ENCODE peak calls at places on chromosomes 6 and 20, in four cellular contexts. F is stimulated activated CD4-positive, alpha-beta T cell treated with anti-CD3 and anti-CD28 coated beads, Interleukin-4, amount 100 ng/mL, for 24 hours; H is fibroblast of pulmonary artery; R is A172. U is an unnamed sample.

GRCh38 chr6:46305833-46306232 is 135.1 kb upstream of the ENPP5 start:
- DNase-seq in H (no peak), F (no peak), R (no peak), U (no peak)

GRCh38 chr6:119196732-119197131 is 118.3 kb upstream of the FAM184A start:
- DNase-seq in H (no peak), R (no peak), F (no peak), U (no peak)

GRCh38 chr6:404685-405423 is 13.3 kb downstream of the IRF4 start:
- DNase-seq in R (no peak), H (no peak), F (no peak), U (no peak)

GRCh38 chr6:163579880-163580295 is 165.4 kb downstream of the QKI start:
- DNase-seq in F (no peak), H (no peak), R (peak), U (no peak)

GRCh38 chr6:14046476-14047068 is 71.0 kb upstream of the CD83 start:
- DNase-seq in F (peak), R (peak), H (peak), U (peak)

GRCh38 chr6:19325335-19325789 is 511.8 kb upstream of the ID4 start:
- DNase-seq in R (no peak), F (no peak), H (no peak), U (no peak)

GRCh38 chr6:139850512-139850911 is 476.1 kb upstream of the CITED2 start:
- DNase-seq in R (no peak), F (no peak), H (no peak), U (no peak)

GRCh38 chr6:15350386-15351083 is 104.7 kb downstream of the JARID2 start:
- DNase-seq in F (no peak), R (no peak), H (peak), U (no peak)

GRCh38 chr6:107458687-107459282 is 579 bp downstream of the PDSS2 start:
- DNase-seq in H (peak), F (no peak), R (peak), U (peak)

GRCh38 chr20:3209946-3210317 is 634 bp downstream of the ITPA start:
- DNase-seq in F (no peak), R (no peak), H (no peak), U (no peak)

GRCh38 chr6:150263765-150264415 is 104.9 kb upstream of the IYD start:
- DNase-seq in F (peak), H (no peak), R (no peak), U (no peak)

GRCh38 chr6:111992851-111993250 is 61.1 kb upstream of the CCN6 start:
- DNase-seq in F (peak), R (peak), H (peak), U (peak)

GRCh38 chr6:44245912-44246662 is 814 bp upstream of the HSP90AB1 start:
- DNase-seq in R (peak), F (peak), H (peak), U (peak)

U was measured in COLO829.